ENCODE peak calls at places on chromosomes 12 and 14, in ten cellular contexts. One of them, this sample, is unnamed.

GRCh38 chr14:103537175-103537990 is 8.4 kb downstream of the TRMT61A start:
- DNase-seq in Calu3: no peak
- DNase-seq in astrocyte of the spinal cord: no peak
- DNase-seq in fibroblast of the aortic adventitia: no peak
- DNase-seq in HL-60: no peak
- DNase-seq in cardiac muscle cell: no peak
- DNase-seq in transverse colon: no peak
- DNase-seq in foreskin fibroblast: peak
- DNase-seq in lower leg skin: no peak
- DNase-seq in endodermal cell: no peak
- DNase-seq in this sample: no peak

GRCh38 chr12:27498761-27499160 is 25.2 kb upstream of the PPFIBP1 start:
- DNase-seq in Calu3: no peak
- DNase-seq in astrocyte of the spinal cord: no peak
- DNase-seq in fibroblast of the aortic adventitia: peak
- DNase-seq in HL-60: peak
- DNase-seq in cardiac muscle cell: peak
- DNase-seq in transverse colon: no peak
- DNase-seq in foreskin fibroblast: peak
- DNase-seq in lower leg skin: no peak
- DNase-seq in endodermal cell: no peak
- DNase-seq in this sample: no peak

GRCh38 chr14:64337901-64338615 is 43.9 kb upstream of the ESR2 start:
- DNase-seq in Calu3: peak
- DNase-seq in astrocyte of the spinal cord: peak
- DNase-seq in fibroblast of the aortic adventitia: peak
- DNase-seq in HL-60: peak
- DNase-seq in cardiac muscle cell: peak
- DNase-seq in transverse colon: peak
- DNase-seq in foreskin fibroblast: peak
- DNase-seq in lower leg skin: peak
- DNase-seq in endodermal cell: peak
- DNase-seq in this sample: peak

GRCh38 chr12:103839893-103840292 is 1.1 kb downstream of the NT5DC3 start:
- DNase-seq in Calu3: no peak
- DNase-seq in astrocyte of the spinal cord: no peak
- DNase-seq in fibroblast of the aortic adventitia: no peak
- DNase-seq in HL-60: no peak
- DNase-seq in cardiac muscle cell: no peak
- DNase-seq in transverse colon: no peak
- DNase-seq in foreskin fibroblast: no peak
- DNase-seq in lower leg skin: no peak
- DNase-seq in endodermal cell: no peak
- DNase-seq in this sample: no peak

GRCh38 chr12:52285851-52286530 is 5.3 kb downstream of the KRT81 start:
- DNase-seq in Calu3: no peak
- DNase-seq in astrocyte of the spinal cord: no peak
- DNase-seq in fibroblast of the aortic adventitia: no peak
- DNase-seq in HL-60: no peak
- DNase-seq in cardiac muscle cell: no peak
- DNase-seq in transverse colon: no peak
- DNase-seq in foreskin fibroblast: no peak
- DNase-seq in lower leg skin: no peak
- DNase-seq in endodermal cell: peak
- DNase-seq in this sample: no peak

GRCh38 chr12:85804663-85805062 is 31.5 kb downstream of the RASSF9 start:
- DNase-seq in Calu3: no peak
- DNase-seq in astrocyte of the spinal cord: peak
- DNase-seq in fibroblast of the aortic adventitia: peak
- DNase-seq in HL-60: no peak
- DNase-seq in cardiac muscle cell: peak
- DNase-seq in transverse colon: no peak
- DNase-seq in foreskin fibroblast: peak
- DNase-seq in lower leg skin: no peak
- DNase-seq in endodermal cell: no peak
- DNase-seq in this sample: no peak

GRCh38 chr12:65278576-65279386 is at the start of gene MSRB3:
- DNase-seq in Calu3: peak
- DNase-seq in astrocyte of the spinal cord: peak
- DNase-seq in fibroblast of the aortic adventitia: peak
- DNase-seq in HL-60: peak
- DNase-seq in cardiac muscle cell: peak
- DNase-seq in transverse colon: peak
- DNase-seq in foreskin fibroblast: peak
- DNase-seq in lower leg skin: peak
- DNase-seq in endodermal cell: peak
- DNase-seq in this sample: peak

GRCh38 chr14:74954232-74954946 is 1.0 kb downstream of the PGF start:
- DNase-seq in Calu3: no peak
- DNase-seq in astrocyte of the spinal cord: no peak
- DNase-seq in fibroblast of the aortic adventitia: no peak
- DNase-seq in HL-60: no peak
- DNase-seq in cardiac muscle cell: peak
- DNase-seq in transverse colon: no peak
- DNase-seq in foreskin fibroblast: peak
- DNase-seq in lower leg skin: no peak
- DNase-seq in endodermal cell: no peak
- DNase-seq in this sample: peak

GRCh38 chr12:119178544-119179334 is at the start of gene HSPB8:
- DNase-seq in Calu3: peak
- DNase-seq in astrocyte of the spinal cord: peak
- DNase-seq in fibroblast of the aortic adventitia: peak
- DNase-seq in HL-60: no peak
- DNase-seq in cardiac muscle cell: peak
- DNase-seq in transverse colon: peak
- DNase-seq in foreskin fibroblast: peak
- DNase-seq in lower leg skin: peak
- DNase-seq in endodermal cell: peak
- DNase-seq in this sample: peak

GRCh38 chr12:68521848-68522502 is 88.7 kb upstream of the RAP1B start:
- DNase-seq in Calu3: no peak
- DNase-seq in astrocyte of the spinal cord: no peak
- DNase-seq in fibroblast of the aortic adventitia: peak
- DNase-seq in HL-60: no peak
- DNase-seq in cardiac muscle cell: no peak
- DNase-seq in transverse colon: no peak
- DNase-seq in foreskin fibroblast: peak
- DNase-seq in lower leg skin: no peak
- DNase-seq in endodermal cell: no peak
- DNase-seq in this sample: no peak

DNA sequence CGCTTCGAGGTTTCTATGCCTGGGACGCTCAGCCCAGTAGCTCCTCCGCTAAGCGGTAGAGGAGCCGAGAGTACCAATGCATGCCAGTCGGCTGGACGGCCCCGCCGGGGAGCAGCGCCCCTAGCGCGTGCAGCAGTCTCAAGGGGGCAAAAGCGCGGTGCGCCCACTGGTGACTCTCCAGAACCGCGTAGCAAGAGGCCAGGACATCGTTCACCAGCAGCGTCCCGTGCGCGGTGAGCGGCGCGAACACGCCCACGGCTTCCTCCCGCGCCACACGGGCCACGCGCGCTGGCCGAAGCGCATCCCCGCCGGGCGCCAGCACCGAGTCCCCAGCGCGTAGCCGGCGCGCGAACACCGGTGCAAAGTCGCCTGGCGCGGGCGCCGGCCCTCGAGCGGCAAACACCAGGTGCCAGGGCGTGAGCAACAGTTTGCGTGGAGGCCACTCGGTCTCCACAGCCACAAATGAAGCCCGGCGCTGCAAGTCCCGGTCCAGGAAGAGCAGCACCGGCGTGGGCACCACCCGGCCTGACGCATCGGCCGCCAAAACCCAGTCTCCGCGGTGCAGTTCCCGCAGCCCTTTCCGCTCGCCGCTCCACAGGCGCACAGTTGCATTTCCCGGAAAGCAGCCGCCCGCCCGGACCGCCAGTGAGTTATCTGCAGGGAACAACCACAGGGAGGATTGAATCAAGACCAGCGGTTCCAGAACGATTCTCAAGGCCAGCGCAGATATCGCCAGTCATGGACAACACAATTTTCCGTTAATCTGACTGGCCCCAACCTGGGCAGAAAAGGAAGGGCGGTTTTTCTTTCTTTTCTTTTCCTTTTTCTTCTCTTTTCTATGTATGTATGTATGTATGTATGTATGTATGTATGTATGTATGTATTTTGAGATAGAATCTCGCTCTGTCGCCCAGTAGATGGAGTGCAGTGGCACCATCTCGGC is 4.5 kb downstream of the DHH start:
- DNase-seq in Calu3: peak
- DNase-seq in astrocyte of the spinal cord: peak
- DNase-seq in fibroblast of the aortic adventitia: peak
- DNase-seq in HL-60: no peak
- DNase-seq in cardiac muscle cell: peak
- DNase-seq in transverse colon: no peak
- DNase-seq in foreskin fibroblast: peak
- DNase-seq in lower leg skin: no peak
- DNase-seq in endodermal cell: peak
- DNase-seq in this sample: no peak
- TF ChIP-seq CTCF in Calu3: no peak
- TF ChIP-seq CTCF in astrocyte of the spinal cord: peak
- TF ChIP-seq CTCF in fibroblast of the aortic adventitia: peak
- TF ChIP-seq CTCF in HL-60: peak
- TF ChIP-seq CTCF in cardiac muscle cell: peak
- TF ChIP-seq CTCF in transverse colon: no peak
- TF ChIP-seq CTCF in foreskin fibroblast: peak
- TF ChIP-seq CTCF in lower leg skin: no peak
- TF ChIP-seq CTCF in endodermal cell: peak
- TF ChIP-seq CTCF in this sample: no peak

GRCh38 chr12:58176296-58176869 is 235.0 kb downstream of the ATP23 start:
- DNase-seq in Calu3: peak
- DNase-seq in astrocyte of the spinal cord: peak
- DNase-seq in fibroblast of the aortic adventitia: peak
- DNase-seq in HL-60: peak
- DNase-seq in cardiac muscle cell: peak
- DNase-seq in transverse colon: peak
- DNase-seq in foreskin fibroblast: peak
- DNase-seq in lower leg skin: no peak
- DNase-seq in endodermal cell: peak
- DNase-seq in this sample: no peak
- TF ChIP-seq CTCF in Calu3: no peak
- TF ChIP-seq CTCF in astrocyte of the spinal cord: peak
- TF ChIP-seq CTCF in fibroblast of the aortic adventitia: peak
- TF ChIP-seq CTCF in HL-60: peak
- TF ChIP-seq CTCF in cardiac muscle cell: peak
- TF ChIP-seq CTCF in transverse colon: no peak
- TF ChIP-seq CTCF in foreskin fibroblast: peak
- TF ChIP-seq CTCF in lower leg skin: no peak
- TF ChIP-seq CTCF in endodermal cell: peak
- TF ChIP-seq CTCF in this sample: peak

GRCh38 chr12:130959632-130960031 is 5.9 kb downstream of the ADGRD1 start:
- DNase-seq in Calu3: no peak
- DNase-seq in astrocyte of the spinal cord: no peak
- DNase-seq in fibroblast of the aortic adventitia: no peak
- DNase-seq in HL-60: no peak
- DNase-seq in cardiac muscle cell: no peak
- DNase-seq in transverse colon: no peak
- DNase-seq in foreskin fibroblast: no peak
- DNase-seq in lower leg skin: no peak
- DNase-seq in endodermal cell: no peak
- DNase-seq in this sample: no peak

GRCh38 chr12:130957304-130957621 is 3.6 kb downstream of the ADGRD1 start:
- DNase-seq in Calu3: no peak
- DNase-seq in astrocyte of the spinal cord: no peak
- DNase-seq in fibroblast of the aortic adventitia: no peak
- DNase-seq in HL-60: no peak
- DNase-seq in cardiac muscle cell: no peak
- DNase-seq in transverse colon: no peak
- DNase-seq in foreskin fibroblast: no peak
- DNase-seq in lower leg skin: no peak
- DNase-seq in endodermal cell: no peak
- DNase-seq in this sample: no peak

GRCh38 chr12:130958557-130959140 is 4.9 kb downstream of the ADGRD1 start:
- DNase-seq in Calu3: no peak
- DNase-seq in astrocyte of the spinal cord: no peak
- DNase-seq in fibroblast of the aortic adventitia: no peak
- DNase-seq in HL-60: no peak
- DNase-seq in cardiac muscle cell: no peak
- DNase-seq in transverse colon: no peak
- DNase-seq in foreskin fibroblast: no peak
- DNase-seq in lower leg skin: no peak
- DNase-seq in endodermal cell: no peak
- DNase-seq in this sample: no peak

GRCh38 chr12:130961921-130962326 is 8.2 kb downstream of the ADGRD1 start:
- DNase-seq in Calu3: no peak
- DNase-seq in astrocyte of the spinal cord: no peak
- DNase-seq in fibroblast of the aortic adventitia: no peak
- DNase-seq in HL-60: no peak
- DNase-seq in cardiac muscle cell: no peak
- DNase-seq in transverse colon: peak
- DNase-seq in foreskin fibroblast: no peak
- DNase-seq in lower leg skin: no peak
- DNase-seq in endodermal cell: no peak
- DNase-seq in this sample: no peak

GRCh38 chr12:130960787-130961186 is 7.1 kb downstream of the ADGRD1 start:
- DNase-seq in Calu3: no peak
- DNase-seq in astrocyte of the spinal cord: no peak
- DNase-seq in fibroblast of the aortic adventitia: no peak
- DNase-seq in HL-60: no peak
- DNase-seq in cardiac muscle cell: no peak
- DNase-seq in transverse colon: no peak
- DNase-seq in foreskin fibroblast: no peak
- DNase-seq in lower leg skin: no peak
- DNase-seq in endodermal cell: no peak
- DNase-seq in this sample: no peak
- TF ChIP-seq CTCF in Calu3: no peak
- TF ChIP-seq CTCF in astrocyte of the spinal cord: no peak
- TF ChIP-seq CTCF in fibroblast of the aortic adventitia: no peak
- TF ChIP-seq CTCF in HL-60: no peak
- TF ChIP-seq CTCF in cardiac muscle cell: no peak
- TF ChIP-seq CTCF in transverse colon: no peak
- TF ChIP-seq CTCF in foreskin fibroblast: no peak
- TF ChIP-seq CTCF in lower leg skin: no peak
- TF ChIP-seq CTCF in endodermal cell: no peak
- TF ChIP-seq CTCF in this sample: no peak

GRCh38 chr12:7966558-7966957 is 30.6 kb upstream of the SLC2A3 start:
- DNase-seq in Calu3: no peak
- DNase-seq in astrocyte of the spinal cord: no peak
- DNase-seq in fibroblast of the aortic adventitia: no peak
- DNase-seq in HL-60: no peak
- DNase-seq in cardiac muscle cell: peak
- DNase-seq in transverse colon: no peak
- DNase-seq in foreskin fibroblast: no peak
- DNase-seq in lower leg skin: no peak
- DNase-seq in endodermal cell: no peak
- DNase-seq in this sample: peak

GRCh38 chr12:7972734-7973488 is 36.9 kb upstream of the SLC2A3 start:
- DNase-seq in Calu3: no peak
- DNase-seq in astrocyte of the spinal cord: no peak
- DNase-seq in fibroblast of the aortic adventitia: no peak
- DNase-seq in HL-60: no peak
- DNase-seq in cardiac muscle cell: no peak
- DNase-seq in transverse colon: no peak
- DNase-seq in foreskin fibroblast: no peak
- DNase-seq in lower leg skin: no peak
- DNase-seq in endodermal cell: no peak
- DNase-seq in this sample: no peak

GRCh38 chr12:7970475-7971252 is 34.7 kb upstream of the SLC2A3 start:
- DNase-seq in Calu3: peak
- DNase-seq in astrocyte of the spinal cord: peak
- DNase-seq in fibroblast of the aortic adventitia: peak
- DNase-seq in HL-60: peak
- DNase-seq in cardiac muscle cell: peak
- DNase-seq in transverse colon: peak
- DNase-seq in foreskin fibroblast: peak
- DNase-seq in lower leg skin: peak
- DNase-seq in endodermal cell: peak
- DNase-seq in this sample: peak
- TF ChIP-seq CTCF in Calu3: no peak
- TF ChIP-seq CTCF in astrocyte of the spinal cord: no peak
- TF ChIP-seq CTCF in fibroblast of the aortic adventitia: peak
- TF ChIP-seq CTCF in HL-60: no peak
- TF ChIP-seq CTCF in cardiac muscle cell: no peak
- TF ChIP-seq CTCF in transverse colon: no peak
- TF ChIP-seq CTCF in foreskin fibroblast: peak
- TF ChIP-seq CTCF in lower leg skin: no peak
- TF ChIP-seq CTCF in endodermal cell: peak
- TF ChIP-seq CTCF in this sample: no peak